ENCODE peak calls at places on chromosomes 2 and 18, in eight cellular contexts. M is globus pallidus, K is T-helper 2 cell, X is SJSA1, G is OCI-LY7, N is astrocyte, H is M059J, I is neural crest cell. R is an unnamed sample.

GRCh38 chr2:96121414-96121813 is 5.0 kb upstream of the ADRA2B start:
- DNase-seq in M (no peak), K (no peak), X (no peak), G (no peak), N (no peak), H (no peak), I (no peak), R (no peak)

GRCh38 chr2:241560883-241561474 is 2.4 kb downstream of the BOK start:
- DNase-seq in M (peak; percentile 63), K (no peak), X (peak; percentile 90), G (no peak), N (peak; percentile 38), H (no peak), I (no peak), R (no peak)

GRCh38 chr2:98280376-98281102 is 65.7 kb upstream of the CNGA3 start:
- DNase-seq in M (no peak), K (no peak), X (peak; percentile 22), G (no peak), N (no peak), H (no peak), I (no peak), R (no peak)

GRCh38 chr18:55300469-55301195 is 287.4 kb downstream of the TCF4 start:
- DNase-seq in M (no peak), K (no peak), X (no peak), G (no peak), N (no peak), H (no peak), I (no peak), R (no peak)

GRCh38 chr2:64204716-64205115 is 60.5 kb upstream of the PELI1 start:
- DNase-seq in M (no peak), K (peak; percentile 15), X (no peak), G (no peak), N (no peak), H (no peak), I (no peak), R (no peak)

GRCh38 chr2:15673919-15674636 is 82.4 kb downstream of the DDX1 start:
- DNase-seq in M (no peak), K (no peak), X (no peak), G (no peak), N (no peak), H (peak; percentile 5), I (no peak), R (no peak)

GRCh38 chr2:63735263-63735662 is 106.4 kb upstream of the UGP2 start:
- DNase-seq in M (no peak), K (no peak), X (no peak), G (no peak), N (peak; percentile 29), H (peak; percentile 46), I (no peak), R (no peak)

GRCh38 chr2:241877197-241877685 is 7.7 kb downstream of the RTP5 start:
- DNase-seq in M (no peak), K (no peak), X (no peak), G (no peak), N (no peak), H (no peak), I (no peak), R (no peak)

GRCh38 chr18:54743596-54743995 is 84.7 kb upstream of the RAB27B start:
- DNase-seq in M (no peak), K (no peak), X (no peak), G (no peak), N (no peak), H (no peak), I (no peak), R (no peak)

GRCh38 chr2:145119225-145119624 is 599.3 kb upstream of the ZEB2 start:
- DNase-seq in M (no peak), K (no peak), X (no peak), G (no peak), N (no peak), H (no peak), I (no peak), R (no peak)

R was measured in T-helper 9 cell.